ENCODE peak calls at places on chromosomes 12 and 14, in ten cellular contexts. K, F, Y, H, C, A, D, T, L and U are unnamed samples.

GRCh38 chr12:124898200-124898950 is 16.1 kb downstream of the UBC start:
- DNase-seq in A (no peak), D (no peak), T (no peak), Y (no peak), L (no peak), F (peak; percentile 48), H (no peak), C (no peak), K (no peak), U (no peak)

GRCh38 chr14:76204436-76205230 is 52.9 kb downstream of the GPATCH2L start:
- DNase-seq in D (no peak), F (peak; percentile 8), H (no peak), K (no peak), Y (no peak), C (no peak), A (no peak), T (no peak), L (no peak), U (no peak)

GRCh38 chr14:39430762-39431415 is 1.3 kb downstream of the FBXO33 start:
- DNase-seq in A (no peak), T (peak; percentile 23), D (no peak), H (no peak), F (peak; percentile 9), L (no peak), C (no peak), K (no peak), Y (peak; percentile 12), U (no peak)

GRCh38 chr12:27822076-27822712 is 42.2 kb upstream of the MANSC4 start:
- DNase-seq in H (no peak), T (peak; percentile 92), L (peak; percentile 28), Y (peak; percentile 46), K (no peak), D (no peak), C (no peak), A (no peak), F (peak; percentile 61), U (peak; percentile 85)

GRCh38 chr12:111624540-111624939 is 25.4 kb upstream of the ATXN2 start:
- DNase-seq in A (peak; percentile 23), K (no peak), F (no peak), H (no peak), T (no peak), C (no peak), D (no peak), L (no peak), Y (no peak), U (no peak)

GRCh38 chr14:90444077-90444696 is 47.4 kb downstream of the CALM1 start:
- DNase-seq in C (peak; percentile 39), D (peak; percentile 56), K (no peak), L (no peak), A (no peak), F (no peak), Y (peak; percentile 11), H (no peak), T (peak; percentile 19), U (peak; percentile 34)

GRCh38 chr14:61266436-61267220 is 14.5 kb downstream of the TMEM30B start:
- DNase-seq in A (no peak), T (no peak), C (no peak), L (no peak), F (peak; percentile 21), H (no peak), K (no peak), Y (peak; percentile 37), D (no peak), U (peak; percentile 56)

GRCh38 chr14:61043506-61043905 is 62.5 kb downstream of the SLC38A6 start:
- DNase-seq in F (no peak), C (no peak), Y (no peak), H (no peak), L (no peak), K (no peak), D (no peak), A (no peak), T (no peak), U (no peak)

GRCh38 chr12:121522962-121523361 is 57.9 kb downstream of the KDM2B start:
- DNase-seq in A (no peak), K (no peak), T (no peak), C (no peak), H (no peak), F (no peak), D (no peak), Y (no peak), L (no peak), U (no peak)

GRCh38 chr14:100546051-100546443 is 41.2 kb downstream of the BEGAIN start:
- DNase-seq in A (no peak), T (no peak), L (no peak), D (no peak), Y (no peak), H (no peak), K (peak; percentile 36), C (no peak), F (no peak), U (no peak)

GRCh38 chr12:123111498-123112165 is 39.3 kb downstream of the PITPNM2 start:
- DNase-seq in D (no peak), L (no peak), H (no peak), C (no peak), T (peak; percentile 85), Y (no peak), F (peak; percentile 33), A (no peak), K (no peak), U (no peak)

GRCh38 chr12:114355389-114356088 is 50.4 kb downstream of the TBX5 start:
- DNase-seq in F (peak; percentile 24), A (no peak), K (no peak), H (no peak), T (no peak), D (no peak), Y (no peak), L (no peak), C (no peak), U (peak; percentile 54)

GRCh38 chr12:29743801-29744200 is 39.9 kb downstream of the TMTC1 start:
- DNase-seq in F (peak; percentile 96), C (no peak), D (no peak), T (peak; percentile 98), A (no peak), L (no peak), H (no peak), K (no peak), Y (peak; percentile 6), U (peak; percentile 98)

GRCh38 chr14:63544641-63545234 is 1.6 kb upstream of the PPP2R5E start:
- DNase-seq in L (no peak), F (peak; percentile 63), T (peak; percentile 67), D (no peak), H (no peak), C (no peak), A (no peak), K (no peak), Y (peak; percentile 34), U (peak; percentile 33)

GRCh38 chr14:75877292-75877691 is 104.5 kb downstream of the TGFB3 start:
- DNase-seq in C (no peak), K (no peak), L (peak; percentile 67), D (no peak), F (peak; percentile 98), T (peak; percentile 96), H (no peak), Y (peak; percentile 86), A (no peak), U (peak; percentile 93)

GRCh38 chr12:25020621-25021243 is 71.8 kb upstream of the BCAT1 start:
- DNase-seq in C (no peak), F (no peak), H (no peak), T (no peak), Y (no peak), K (no peak), L (no peak), D (no peak), A (no peak), U (no peak)

GRCh38 chr12:53430116-53430515 is 6.5 kb downstream of the AMHR2 start:
- DNase-seq in L (no peak), A (no peak), H (no peak), K (no peak), T (no peak), D (no peak), C (no peak), F (no peak), Y (no peak), U (no peak)

GRCh38 chr12:27524839-27525238 is 833 bp downstream of the PPFIBP1 start:
- DNase-seq in A (no peak), Y (peak; percentile 57), T (no peak), L (no peak), H (no peak), F (peak; percentile 60), D (no peak), C (no peak), K (no peak), U (no peak)

DNA sequence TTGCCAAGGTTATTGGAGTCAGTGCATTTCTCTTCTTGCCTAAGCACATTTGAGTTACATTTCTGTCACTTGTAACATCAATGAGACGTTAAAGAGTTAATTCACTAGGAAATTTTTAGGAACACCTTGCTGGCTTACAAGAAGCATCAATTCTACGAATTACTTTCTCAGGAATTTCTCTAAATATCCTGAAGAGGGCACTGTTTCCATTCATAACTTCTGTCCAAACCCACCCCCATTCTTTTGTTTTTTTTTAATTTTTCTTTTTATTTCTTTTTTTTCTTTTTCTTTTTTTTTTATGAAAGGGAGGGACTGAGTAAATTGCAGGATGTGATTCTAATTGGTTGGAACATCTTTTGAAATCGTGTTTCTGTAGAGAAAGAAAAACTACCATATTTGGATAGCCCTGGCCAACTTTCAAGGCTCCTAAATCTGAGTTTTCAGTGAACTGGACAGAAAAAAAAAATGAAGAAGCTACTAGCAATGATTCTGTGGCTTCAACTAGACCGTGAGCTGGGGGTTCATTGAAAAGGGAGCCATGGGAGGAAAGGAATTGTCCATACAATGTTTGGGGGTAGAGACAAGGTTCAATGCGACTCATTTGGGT is 285.3 kb downstream of the DAD1 start:
- DNase-seq in T (peak; percentile 61), H (no peak), L (no peak), C (no peak), F (peak; percentile 30), D (no peak), K (no peak), Y (peak; percentile 5), A (no peak), U (no peak)
- TF ChIP-seq CTCF in T (peak; percentile 55), H (peak; percentile 58), L (peak; percentile 38), C (no peak), F (peak; percentile 50), D (no peak), K (peak; percentile 15), Y (peak; percentile 57), A (peak; percentile 44), U (peak; percentile 35)

GRCh38 chr14:37595809-37596595 is 573 bp downstream of the TTC6 start:
- DNase-seq in K (no peak), H (no peak), Y (no peak), L (no peak), T (no peak), C (no peak), D (no peak), F (no peak), A (peak; percentile 77), U (no peak)
- H3K4me3 ChIP-seq in K (no peak overlapping the region), H (peak overlapping the region; percentile 40), Y (peak overlapping the region; percentile 22), L (peak overlapping the region; percentile 34), T (no peak overlapping the region), C (peak overlapping the region; percentile 52), D (no peak overlapping the region), F (peak overlapping the region; percentile 24), A (peak overlapping the region; percentile 69), U (peak overlapping the region; percentile 22)

GRCh38 chr14:94143239-94143638 is 13.8 kb upstream of the IFI27L2 start:
- DNase-seq in L (no peak), T (peak; percentile 21), C (no peak), D (no peak), F (no peak), H (no peak), K (no peak), Y (no peak), A (no peak), U (no peak)
- TF ChIP-seq CTCF in L (peak; percentile 35), T (peak; percentile 54), C (no peak), D (no peak), F (peak; percentile 33), H (no peak), K (no peak), Y (peak; percentile 28), A (peak; percentile 28), U (peak; percentile 24)

GRCh38 chr12:69052613-69053408 is 119.8 kb upstream of the CPM start:
- DNase-seq in T (peak; percentile 89), K (no peak), L (peak; percentile 76), A (no peak), Y (peak; percentile 94), H (no peak), C (no peak), F (peak; percentile 73), D (no peak), U (peak; percentile 93)
- H3K4me3 ChIP-seq in T (no peak overlapping the region), K (no peak overlapping the region), L (no peak overlapping the region), A (no peak overlapping the region), Y (peak overlapping the region; percentile 9), H (no peak overlapping the region), C (no peak overlapping the region), F (no peak overlapping the region), D (no peak overlapping the region), U (no peak overlapping the region)